ENCODE peak calls at places on chromosomes 5 and 9, in six cellular contexts. M, R, Q, E, I and V are unnamed samples. For H3K4me1 and H3K27me3, the result is how much of the 10 kb centered on the place peaks cover.

GRCh38 chr5:181114284-181114843 is 16.6 kb downstream of the OR2V1 start:
- DNase-seq in M (no peak), R (no peak), Q (no peak), E (no peak), I (no peak), V (no peak)

GRCh38 chr5:139514486-139514856 is 31.9 kb upstream of the STING1 start:
- DNase-seq in M (no peak), R (no peak), Q (no peak), E (no peak), I (no peak), V (no peak)

GRCh38 chr5:56269216-56269927 is 36.2 kb upstream of the ANKRD55 start:
- DNase-seq in M (no peak), R (no peak), Q (no peak), E (no peak), I (no peak), V (peak)

GRCh38 chr9:124658165-124659017 is 112.7 kb downstream of the NR6A1 start:
- DNase-seq in M (peak), R (peak), Q (peak), E (peak), I (peak), V (peak)

GRCh38 chr9:81616141-81616540 is 73.2 kb downstream of the TLE1 start:
- DNase-seq in M (no peak), R (no peak), Q (no peak), E (no peak), I (no peak), V (no peak)

GRCh38 chr9:130034570-130034969 is 8.4 kb downstream of the FNBP1 start:
- DNase-seq in M (no peak), R (no peak), Q (no peak), E (no peak), I (no peak), V (no peak)

GRCh38 chr5:95623706-95624105 is 3.8 kb downstream of the GPR150 start:
- DNase-seq in M (no peak), R (no peak), Q (no peak), E (no peak), I (no peak), V (no peak)

GRCh38 chr9:69945671-69946141 is 97.9 kb upstream of the MAMDC2 start:
- DNase-seq in M (no peak), R (no peak), Q (peak), E (no peak), I (peak), V (peak)

GRCh38 chr9:29439961-29440360 is 1866.7 kb upstream of the C9orf72 start:
- DNase-seq in M (no peak), R (no peak), Q (no peak), E (no peak), I (no peak), V (no peak)

GRCh38 chr5:108531367-108532211 is 149.7 kb upstream of the FBXL17 start:
- DNase-seq in M (no peak), R (no peak), Q (no peak), E (no peak), I (no peak), V (peak)

GRCh38 chr9:92481029-92481633 is 1.2 kb downstream of the ASPN start:
- DNase-seq in M (no peak), R (no peak), Q (no peak), E (no peak), I (no peak), V (peak)

GRCh38 chr9:85009251-85009650 is 339.7 kb downstream of the NTRK2 start:
- DNase-seq in M (no peak), R (no peak), Q (no peak), E (no peak), I (no peak), V (no peak)

GRCh38 chr9:108434502-108434901 is 421.3 kb downstream of the ACTL7B start:
- DNase-seq in M (no peak), R (no peak), Q (no peak), E (no peak), I (no peak), V (no peak)

GRCh38 chr9:90016272-90016671 is 411.5 kb downstream of the GADD45G start:
- DNase-seq in M (no peak), R (no peak), Q (no peak), E (no peak), I (no peak), V (no peak)

GRCh38 chr5:149310488-149310887 is 34.8 kb upstream of the GRPEL2 start:
- DNase-seq in M (no peak), R (no peak), Q (no peak), E (no peak), I (no peak), V (no peak)

GRCh38 chr5:181199881-181200282 is 5.1 kb downstream of the TRIM7 start:
- DNase-seq in M (no peak), R (no peak), Q (no peak), E (peak), I (no peak), V (no peak)

GRCh38 chr9:438961-439768 is 224.5 kb downstream of the DOCK8 start:
- DNase-seq in M (no peak), R (no peak), Q (no peak), E (no peak), I (no peak), V (peak)

GRCh38 chr5:106269252-106269843 is 1401.4 kb downstream of the EFNA5 start:
- DNase-seq in M (no peak), R (no peak), Q (no peak), E (no peak), I (no peak), V (peak)

GRCh38 chr5:57724836-57725235 is 242.2 kb upstream of the ACTBL2 start:
- DNase-seq in M (no peak), R (no peak), Q (no peak), E (no peak), I (no peak), V (no peak)

GRCh38 chr9:74499770-74500583 is 2.8 kb downstream of the RORB start:
- DNase-seq in M (peak), R (no peak), Q (no peak), E (peak), I (no peak), V (no peak)

GRCh38 chr5:97096096-97096648 is 46.2 kb downstream of the LIX1 start:
- DNase-seq in M (no peak), R (no peak), Q (no peak), E (no peak), I (no peak), V (no peak)

GRCh38 chr5:181181650-181182565 is 23.1 kb downstream of the TRIM7 start:
- DNase-seq in M (no peak), R (peak), Q (peak), E (peak), I (peak), V (peak)

GRCh38 chr5:16690243-16690839 is 73.5 kb upstream of the RETREG1 start:
- DNase-seq in M (peak), R (no peak), Q (peak), E (no peak), I (no peak), V (peak)

GRCh38 chr5:178986326-178986960 is 8.7 kb downstream of the GRM6 start:
- DNase-seq in M (no peak), R (no peak), Q (no peak), E (no peak), I (no peak), V (no peak)

GRCh38 chr9:135225619-135226228 is 138.3 kb downstream of the OLFM1 start:
- DNase-seq in M (no peak), R (no peak), Q (no peak), E (peak), I (no peak), V (no peak)

GRCh38 chr5:149537374-149537959 is 13.8 kb downstream of the CSNK1A1 start:
- DNase-seq in M (no peak), R (no peak), Q (no peak), E (no peak), I (no peak), V (no peak)

GRCh38 chr5:34857894-34858293 is 18.9 kb downstream of the TTC23L start:
- DNase-seq in M (no peak), R (no peak), Q (no peak), E (no peak), I (no peak), V (no peak)

GRCh38 chr5:34857161-34857560 is 18.2 kb downstream of the TTC23L start:
- DNase-seq in M (no peak), R (no peak), Q (no peak), E (no peak), I (no peak), V (no peak)

GRCh38 chr5:34858798-34859197 is 19.8 kb downstream of the TTC23L start:
- DNase-seq in M (no peak), R (no peak), Q (no peak), E (no peak), I (no peak), V (no peak)

GRCh38 chr5:34859253-34859652 is 20.3 kb downstream of the TTC23L start:
- DNase-seq in M (no peak), R (no peak), Q (no peak), E (no peak), I (no peak), V (peak)

DNA sequence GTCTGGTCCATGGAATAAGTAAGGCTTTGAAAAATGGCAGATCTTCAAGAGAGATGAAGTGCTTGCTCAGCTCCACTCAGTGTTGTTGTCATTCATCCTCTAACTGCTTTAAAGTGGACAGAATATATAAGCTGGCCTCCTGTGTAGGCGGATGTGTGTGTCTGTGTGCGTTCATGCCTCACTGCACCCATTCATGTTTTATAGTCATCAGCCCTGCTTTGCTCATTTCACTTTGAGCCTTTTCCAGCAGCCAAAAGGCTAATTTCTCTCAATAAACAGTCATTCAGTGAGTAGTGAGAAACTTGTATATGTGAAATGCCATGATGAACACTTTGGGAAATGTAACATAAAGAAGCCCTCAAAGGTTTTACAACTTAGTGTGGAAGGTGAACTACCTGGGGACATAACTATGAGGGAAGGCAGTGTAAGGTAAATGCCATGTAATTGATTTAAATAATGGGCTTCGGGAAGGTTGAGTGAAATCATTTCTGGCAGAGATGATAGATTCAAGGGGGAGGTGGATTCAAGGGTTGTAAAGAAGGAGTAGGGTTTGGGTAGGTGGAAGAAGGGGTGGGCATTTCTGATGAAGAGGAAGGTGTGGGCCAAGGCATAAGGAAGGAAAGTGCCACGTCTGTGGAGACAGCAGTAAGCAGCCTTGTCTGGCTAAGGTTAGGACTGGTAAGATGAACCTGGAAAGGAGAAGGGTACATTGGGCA is 15.7 kb downstream of the TTC23L start:
- DNase-seq in M (peak), R (no peak), Q (no peak), E (no peak), I (no peak), V (no peak)
- H3K4me3 ChIP-seq in M (no peak), R (no peak), Q (no peak), E (no peak), I (no peak), V (no peak)

GRCh38 chr5:68317641-68318040 is 102.1 kb downstream of the PIK3R1 start:
- DNase-seq in M (no peak), R (no peak), Q (no peak), E (no peak), I (no peak), V (peak)
- H3K4me1 ChIP-seq in M (under half), R (under half), Q (under half), E (under half), I (under half), V (under half)

DNA sequence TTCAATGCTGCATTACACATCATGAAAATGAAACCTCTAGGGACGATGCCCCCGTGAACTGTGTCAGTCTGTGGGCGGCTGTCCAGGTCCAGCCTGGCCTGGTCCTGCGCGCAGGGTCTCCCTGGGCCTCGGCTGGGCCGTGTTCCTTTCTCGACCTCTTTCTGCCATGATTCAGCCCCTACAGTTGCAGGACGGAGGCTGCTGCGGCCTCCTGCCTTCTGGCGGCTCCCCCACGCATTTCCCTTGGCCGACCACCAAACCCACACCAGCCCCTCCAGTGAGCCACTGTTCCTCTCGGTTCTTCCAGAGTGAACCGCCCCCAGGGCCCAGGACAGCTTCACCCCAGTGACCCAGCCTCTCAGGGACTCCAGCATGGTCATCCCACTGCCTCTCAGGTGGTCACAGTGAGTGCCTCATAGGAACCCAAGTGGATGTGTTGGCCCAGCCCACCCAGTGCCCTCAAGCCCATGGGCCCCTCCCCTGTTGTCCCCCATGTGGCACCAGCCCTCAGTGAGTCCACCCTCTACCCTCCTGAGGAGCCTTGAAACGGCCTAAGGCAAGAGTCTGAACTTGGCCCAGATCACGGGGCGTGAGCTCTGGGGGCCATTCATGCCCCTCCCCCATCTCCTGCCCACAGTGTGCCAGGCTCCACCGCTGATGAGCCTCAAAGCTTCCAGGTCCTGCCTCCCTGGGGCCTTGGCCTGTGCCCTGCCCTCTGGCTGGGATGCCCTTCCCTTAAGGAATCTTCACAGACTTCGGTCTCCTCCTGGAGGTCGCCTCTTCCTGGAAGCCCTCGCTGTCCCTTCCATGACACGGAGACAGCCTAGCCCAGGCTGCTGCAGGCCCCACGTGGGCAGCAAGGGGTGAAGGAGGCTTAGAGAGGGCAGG is 10.0 kb upstream of the CLIC3 start:
- DNase-seq in M (no peak), R (no peak), Q (no peak), E (no peak), I (no peak), V (no peak)
- H3K27me3 ChIP-seq in M (under half), R (under half), Q (under half), E (under half), I (under half), V (under half)

GRCh38 chr5:163504091-163504931 is 1.1 kb upstream of the MAT2B start:
- DNase-seq in M (peak), R (peak), Q (peak), E (no peak), I (peak), V (peak)
- H3K4me3 ChIP-seq in M (peak), R (peak), Q (peak), E (peak), I (peak), V (peak)

GRCh38 chr5:173886157-173886556 is 2.0 kb upstream of the CPEB4 start:
- DNase-seq in M (no peak), R (no peak), Q (no peak), E (no peak), I (no peak), V (no peak)

GRCh38 chr5:173891367-173891766 is 3.2 kb downstream of the CPEB4 start:
- DNase-seq in M (no peak), R (no peak), Q (no peak), E (no peak), I (no peak), V (no peak)

GRCh38 chr5:173890195-173890951 is 2.2 kb downstream of the CPEB4 start:
- DNase-seq in M (no peak), R (no peak), Q (peak), E (no peak), I (no peak), V (peak)

GRCh38 chr5:173887610-173888472 is at the start of gene CPEB4:
- DNase-seq in M (peak), R (peak), Q (peak), E (peak), I (peak), V (peak)

DNA sequence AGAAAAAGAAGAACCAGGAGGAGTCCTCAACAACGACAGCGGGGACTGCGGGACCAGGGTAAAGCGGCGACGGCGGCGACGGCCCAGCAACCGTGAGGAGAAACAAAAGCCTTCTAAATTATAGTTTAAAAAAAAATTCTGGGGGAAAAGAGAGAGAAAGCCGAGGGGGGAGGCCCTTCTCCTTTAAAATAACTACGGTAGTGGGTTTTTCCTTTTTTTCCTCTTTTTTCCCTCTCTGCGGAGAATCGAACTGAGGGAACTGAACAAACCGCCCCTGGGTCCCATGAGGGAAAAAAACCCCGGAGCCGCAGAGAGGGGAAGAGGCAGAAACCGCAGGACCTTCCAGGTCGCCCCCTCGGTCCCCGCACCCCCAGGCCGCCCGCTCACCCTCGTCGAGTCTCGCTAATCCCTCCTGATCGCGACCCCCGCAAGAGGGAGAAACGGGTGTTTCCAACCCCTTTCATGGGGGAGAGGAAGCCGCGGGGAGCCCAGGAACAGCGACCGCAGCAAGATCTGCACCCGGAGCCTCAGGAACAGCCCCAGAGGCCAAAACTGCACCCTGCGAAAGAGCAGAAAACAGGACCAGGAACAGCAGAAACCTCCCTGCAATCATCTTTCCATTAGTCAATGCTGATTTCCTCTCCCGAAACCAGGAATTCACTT is 455 bp downstream of the CPEB4 start:
- DNase-seq in M (no peak), R (no peak), Q (peak), E (peak), I (no peak), V (peak)
- H3K4me1 ChIP-seq in M (under half), R (under half), Q (under half), E (under half), I (under half), V (under half)

GRCh38 chr5:133918731-133919130 is 49.7 kb downstream of the C5orf15 start:
- DNase-seq in M (no peak), R (no peak), Q (no peak), E (no peak), I (no peak), V (no peak)

GRCh38 chr5:133916914-133917313 is 51.5 kb downstream of the C5orf15 start:
- DNase-seq in M (no peak), R (no peak), Q (no peak), E (no peak), I (no peak), V (no peak)

GRCh38 chr5:133918316-133918715 is 50.1 kb downstream of the C5orf15 start:
- DNase-seq in M (no peak), R (no peak), Q (no peak), E (no peak), I (no peak), V (no peak)

GRCh38 chr5:133913413-133914155 is 54.8 kb downstream of the C5orf15 start:
- DNase-seq in M (no peak), R (no peak), Q (no peak), E (no peak), I (peak), V (peak)

DNA sequence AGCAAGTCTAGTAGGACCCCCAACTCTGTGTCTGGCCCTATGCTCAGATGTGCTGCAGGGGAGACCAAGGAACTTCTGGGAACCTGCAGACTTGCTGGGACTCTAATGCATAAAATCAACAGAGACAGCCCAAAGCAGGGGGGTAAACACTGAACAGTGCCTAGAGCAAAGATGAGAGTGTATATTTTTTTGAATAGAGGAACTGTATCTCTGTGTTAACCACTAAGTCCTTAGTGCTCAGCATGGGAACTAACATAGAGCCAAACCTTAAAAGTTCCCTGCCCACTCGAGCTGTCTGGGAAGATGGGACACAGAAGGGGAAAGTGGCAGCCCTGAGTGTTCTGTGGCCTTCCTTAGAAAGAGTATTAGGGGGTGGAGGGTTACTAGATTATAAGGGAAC is 51.9 kb downstream of the C5orf15 start:
- DNase-seq in M (no peak), R (no peak), Q (no peak), E (no peak), I (no peak), V (no peak)
- H3K27me3 ChIP-seq in M (under half), R (under half), Q (under half), E (under half), I (under half), V (under half)

GRCh38 chr5:1007221-1007680 is 1.4 kb upstream of the NKD2 start:
- DNase-seq in M (no peak), R (peak), Q (peak), E (peak), I (peak), V (no peak)

GRCh38 chr5:1005904-1006655 is 2.5 kb upstream of the NKD2 start:
- DNase-seq in M (no peak), R (peak), Q (peak), E (peak), I (no peak), V (no peak)

GRCh38 chr5:1004598-1005361 is 3.8 kb upstream of the NKD2 start:
- DNase-seq in M (peak), R (peak), Q (peak), E (peak), I (peak), V (peak)

GRCh38 chr5:1006656-1007071 is 1.9 kb upstream of the NKD2 start:
- DNase-seq in M (no peak), R (peak), Q (peak), E (no peak), I (peak), V (no peak)

DNA sequence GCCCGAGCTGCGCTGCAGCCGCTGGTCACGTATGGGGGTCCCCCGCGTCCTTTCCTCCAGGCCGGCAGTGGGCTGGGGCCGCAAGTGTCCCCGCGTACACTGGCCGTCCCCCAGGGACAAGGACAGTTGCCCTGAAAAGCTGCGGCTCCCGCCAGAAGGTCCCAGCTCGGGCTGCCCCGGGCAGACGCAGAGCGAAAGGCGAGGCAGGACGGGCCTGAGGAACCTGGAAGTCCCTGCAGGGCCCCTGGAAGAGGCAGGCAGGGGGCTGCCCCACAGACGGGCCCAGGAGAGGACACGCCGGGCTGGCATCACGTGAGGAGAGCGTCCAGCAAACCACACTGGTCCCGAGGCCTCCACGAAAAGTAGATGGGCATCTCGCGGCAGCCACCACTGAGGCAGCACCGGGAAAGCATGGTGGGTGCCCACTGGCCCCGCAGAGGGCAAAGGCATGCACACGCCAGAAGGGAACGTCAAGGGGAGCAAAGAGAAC is 3.2 kb upstream of the NKD2 start:
- DNase-seq in M (no peak), R (no peak), Q (peak), E (peak), I (peak), V (no peak)
- H3K4me3 ChIP-seq in M (no peak), R (peak), Q (peak), E (no peak), I (peak), V (peak)